ENCODE peak calls at places on chromosomes 12 and 14, in eight cellular contexts. Y, J, T, R, Z, H, F and G are unnamed samples.
A peak's percentile ranks its signal among the peaks of the same experiment; 100 is the strongest.

GRCh38 chr14:20799955-20800544 is 2.6 kb downstream of the RNASE1 start:
- DNase-seq in T (peak; percentile 30), H (peak; percentile 25), R (peak; percentile 28), Z (peak; percentile 69), F (no peak), J (no peak), Y (peak; percentile 13), G (no peak)

GRCh38 chr12:121233628-121234020 is 23.7 kb downstream of the P2RX4 start:
- DNase-seq in J (no peak), F (no peak), Z (no peak), H (no peak), T (no peak), R (no peak), Y (no peak), G (no peak)

GRCh38 chr12:541676-542289 is 82.0 kb downstream of the B4GALNT3 start:
- DNase-seq in Y (no peak), R (peak; percentile 43), Z (peak; percentile 39), T (no peak), J (no peak), H (no peak), F (no peak), G (no peak)

GRCh38 chr12:47085815-47086252 is 6.1 kb upstream of the AMIGO2 start:
- DNase-seq in Y (peak; percentile 63), T (peak; percentile 41), F (peak; percentile 21), H (no peak), Z (no peak), J (no peak), R (no peak), G (peak; percentile 72)

GRCh38 chr14:73935666-73936065 is 14.2 kb downstream of the FAM161B start:
- DNase-seq in Y (peak; percentile 11), F (peak; percentile 38), H (no peak), Z (peak; percentile 21), R (no peak), T (no peak), J (no peak), G (peak; percentile 20)

GRCh38 chr12:91274886-91275285 is 92.3 kb upstream of the DCN start:
- DNase-seq in T (no peak), J (no peak), F (no peak), Y (peak; percentile 88), Z (no peak), R (peak; percentile 46), H (no peak), G (peak; percentile 5)

GRCh38 chr12:123757555-123757954 is 4.5 kb upstream of the DNAH10 start:
- DNase-seq in F (no peak), J (no peak), Y (peak; percentile 90), Z (no peak), H (no peak), T (no peak), R (no peak), G (peak; percentile 95)

GRCh38 chr14:104970231-104971068 is 7.7 kb downstream of the AHNAK2 start:
- DNase-seq in J (no peak), T (no peak), H (no peak), R (peak; percentile 48), F (no peak), Y (peak; percentile 90), Z (no peak), G (peak; percentile 92)

GRCh38 chr12:90229771-90230170 is 521.1 kb upstream of the ATP2B1 start:
- DNase-seq in Y (peak; percentile 23), R (peak; percentile 37), H (no peak), T (no peak), J (no peak), F (no peak), Z (no peak), G (no peak)

GRCh38 chr14:79764288-79764687 is 447.0 kb downstream of the DIO2 start:
- DNase-seq in J (no peak), H (no peak), R (no peak), F (no peak), T (peak; percentile 15), Y (no peak), Z (peak; percentile 54), G (no peak)

GRCh38 chr14:55938249-55938791 is 179.9 kb upstream of the PELI2 start:
- DNase-seq in J (no peak), F (no peak), Y (peak; percentile 50), R (no peak), H (no peak), T (no peak), Z (no peak), G (peak; percentile 89)

GRCh38 chr14:46279327-46279726 is 372.3 kb downstream of the RPL10L start:
- DNase-seq in H (no peak), Y (no peak), R (no peak), J (no peak), T (no peak), F (no peak), Z (no peak), G (no peak)

GRCh38 chr14:37864861-37865718 is 269.7 kb downstream of the TTC6 start:
- DNase-seq in R (no peak), H (no peak), J (no peak), F (no peak), T (peak; percentile 100), Z (peak; percentile 34), Y (no peak), G (peak; percentile 65)

GRCh38 chr14:76977793-76978730 is 50.4 kb downstream of the IRF2BPL start:
- DNase-seq in Z (no peak), T (peak; percentile 52), R (no peak), Y (peak; percentile 88), H (no peak), F (peak; percentile 88), J (peak; percentile 74), G (no peak)

GRCh38 chr12:116598341-116599284 is 39.4 kb downstream of the MAP1LC3B2 start:
- DNase-seq in J (no peak), H (no peak), R (no peak), T (no peak), Z (peak; percentile 82), F (no peak), Y (no peak), G (no peak)

GRCh38 chr12:55875704-55876103 is 33.0 kb upstream of the MMP19 start:
- DNase-seq in Y (no peak), F (no peak), H (no peak), T (no peak), R (no peak), Z (no peak), J (no peak), G (no peak)

GRCh38 chr14:61120576-61120975 is 139.5 kb downstream of the SLC38A6 start:
- DNase-seq in T (no peak), Z (no peak), F (no peak), J (no peak), R (no peak), H (no peak), Y (no peak), G (no peak)

GRCh38 chr14:102474934-102475333 is 34.6 kb downstream of the ANKRD9 start:
- DNase-seq in Y (peak; percentile 72), H (no peak), T (no peak), F (no peak), Z (no peak), R (no peak), J (no peak), G (no peak)

GRCh38 chr14:104697892-104698583 is 8.6 kb downstream of the INF2 start:
- DNase-seq in Y (peak; percentile 36), R (peak; percentile 47), J (no peak), T (no peak), F (no peak), H (no peak), Z (peak; percentile 42), G (no peak)

DNA sequence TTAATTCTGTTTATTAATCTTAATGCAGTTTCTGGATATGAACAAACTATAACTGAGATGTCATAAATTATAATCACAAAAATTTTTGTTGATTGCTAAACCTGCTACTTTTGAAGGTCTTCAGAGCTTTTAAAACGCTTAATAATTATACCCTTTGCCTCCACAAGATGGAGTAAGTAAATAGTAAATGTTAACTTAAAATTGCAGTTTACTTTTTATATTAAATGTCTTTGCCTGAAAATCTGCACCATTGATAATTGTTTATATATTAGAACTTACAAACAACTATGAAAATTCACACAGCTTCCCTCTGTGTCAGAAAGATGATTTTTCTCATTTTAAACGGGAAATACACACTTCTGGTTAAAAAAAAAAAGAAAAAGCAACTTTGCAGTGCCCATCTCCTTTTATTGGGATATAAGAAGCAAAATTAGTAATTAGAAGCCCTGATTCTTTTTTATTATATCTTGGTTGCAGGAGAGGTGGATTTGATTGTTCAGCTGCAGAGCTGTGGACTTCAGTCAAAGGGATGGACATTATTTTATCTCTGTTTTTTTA is 35.6 kb downstream of the SCFD1 start:
- DNase-seq in T (peak; percentile 39), H (no peak), F (no peak), R (no peak), Y (peak; percentile 25), Z (no peak), J (no peak), G (peak; percentile 17)
- TF ChIP-seq CTCF in T (peak; percentile 9), H (peak; percentile 62), F (peak; percentile 23), R (peak; percentile 49), Y (peak; percentile 26), Z (peak; percentile 39), J (no peak), G (peak; percentile 36)

GRCh38 chr12:67742461-67742860 is 93.9 kb downstream of the DYRK2 start:
- DNase-seq in J (no peak), Y (no peak), Z (peak; percentile 27), R (no peak), T (no peak), F (no peak), H (no peak), G (no peak)
- TF ChIP-seq CTCF in J (no peak), Y (no peak), Z (no peak), R (no peak), T (no peak), F (no peak), H (no peak), G (no peak)

DNA sequence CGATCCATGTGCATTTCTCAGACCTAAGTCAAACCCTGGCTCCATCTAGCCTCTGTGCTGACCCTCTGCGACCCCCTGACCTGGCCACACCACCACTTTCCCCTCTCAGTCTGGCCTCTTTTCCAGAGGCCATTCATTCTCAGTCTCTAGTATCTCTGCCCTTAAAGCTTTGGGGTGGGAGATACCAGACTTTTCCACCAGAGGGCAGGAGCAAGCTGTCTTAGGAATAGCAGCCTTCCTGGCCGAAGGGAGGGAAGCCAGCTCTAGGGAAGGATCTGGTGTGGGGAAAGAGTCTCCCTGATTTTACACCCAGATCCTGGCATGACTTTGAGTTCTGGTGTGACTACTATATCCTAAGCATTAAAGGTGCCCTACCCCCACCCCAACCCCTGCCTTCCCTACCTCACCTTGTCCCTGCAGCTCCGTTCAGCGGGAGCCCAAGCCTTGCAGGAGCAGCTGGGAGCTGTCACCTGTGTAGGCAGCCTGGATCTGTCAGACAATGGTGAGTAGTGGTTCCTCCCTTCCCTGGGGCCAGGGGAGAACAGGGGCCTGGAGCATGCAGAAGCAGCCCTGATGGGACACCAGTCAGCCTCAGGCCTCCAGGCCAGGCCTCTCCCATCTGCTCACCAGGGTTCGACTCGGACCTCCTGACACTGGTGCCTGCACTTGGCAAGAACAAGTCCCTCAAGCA is 6.6 kb downstream of the CARMIL3 start:
- DNase-seq in T (peak; percentile 89), Z (peak; percentile 81), R (peak; percentile 78), Y (peak; percentile 86), F (peak; percentile 81), J (no peak), H (peak; percentile 26), G (peak; percentile 66)
- TF ChIP-seq CTCF in T (peak; percentile 99), Z (peak; percentile 66), R (peak; percentile 71), Y (peak; percentile 89), F (peak; percentile 74), J (no peak), H (peak; percentile 61), G (peak; percentile 49)

DNA sequence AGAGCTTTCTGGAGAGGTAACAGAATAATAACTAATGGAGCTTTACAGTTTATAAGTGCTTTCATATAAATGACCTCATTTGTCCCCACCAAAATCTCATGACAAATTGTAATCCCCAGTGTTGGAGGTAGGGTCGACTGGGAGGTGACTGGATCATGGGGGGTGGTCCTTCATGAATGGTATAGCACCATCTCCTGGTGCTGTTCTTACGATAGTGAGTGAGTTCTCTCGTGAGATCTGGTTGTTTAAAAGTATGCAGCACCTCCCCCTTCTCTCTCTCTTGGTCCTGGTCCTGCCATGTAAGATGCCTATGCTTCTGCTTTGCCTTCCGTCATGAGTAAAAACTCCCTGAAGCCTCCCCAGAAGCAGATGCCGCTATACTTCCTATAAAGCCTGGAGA is 423.3 kb upstream of the GARIN6 start:
- DNase-seq in H (no peak), F (no peak), T (no peak), R (no peak), Z (no peak), J (no peak), Y (no peak), G (no peak)
- TF ChIP-seq CTCF in H (no peak), F (no peak), T (no peak), R (no peak), Z (no peak), J (no peak), Y (no peak), G (no peak)